ENCODE peak calls at places on chromosomes 16 and 17, in eight cellular contexts. S is PC-3, O is Calu3, R is cardiac fibroblast, C is epithelial cell of esophagus, M is GM10248, J is AG10803, K is A673. I is an unnamed sample.

GRCh38 chr17:43879723-43880419 is 27.5 kb downstream of the MPP2 start:
- DNase-seq in O (no peak), J (no peak), K (no peak), S (no peak), C (no peak), M (no peak), R (no peak), I (no peak)

GRCh38 chr16:75065808-75066149 is 50.8 kb downstream of the LDHD start:
- DNase-seq in M (no peak), C (no peak), R (no peak), O (no peak), K (no peak), S (peak), J (no peak), I (no peak)

GRCh38 chr16:80105160-80105559 is 435.6 kb upstream of the DYNLRB2 start:
- DNase-seq in K (no peak), O (peak), S (peak), J (peak), M (no peak), R (no peak), C (peak), I (no peak)

GRCh38 chr17:10879110-10879509 is 41.2 kb upstream of the PIRT start:
- DNase-seq in O (peak), C (peak), S (peak), J (no peak), M (no peak), R (peak), K (peak), I (peak)

GRCh38 chr16:11572301-11572995 is 14.3 kb downstream of the LITAF start:
- DNase-seq in O (no peak), C (no peak), K (no peak), R (no peak), J (no peak), S (no peak), M (no peak), I (peak)

GRCh38 chr17:17171991-17172939 is 33.9 kb downstream of the PLD6 start:
- DNase-seq in K (no peak), S (no peak), O (no peak), C (no peak), R (no peak), J (no peak), M (no peak), I (no peak)

GRCh38 chr17:48055531-48056245 is 7.5 kb downstream of the NFE2L1 start:
- DNase-seq in R (peak), M (peak), O (peak), K (peak), C (peak), J (peak), S (no peak), I (peak)

GRCh38 chr16:68668266-68668665 is 23.2 kb downstream of the CDH3 start:
- DNase-seq in M (no peak), S (peak), C (peak), K (no peak), J (no peak), O (no peak), R (no peak), I (peak)

GRCh38 chr16:73527191-73527590 is 479.3 kb upstream of the ZFHX3 start:
- DNase-seq in K (no peak), R (no peak), J (no peak), O (no peak), M (no peak), S (no peak), C (no peak), I (no peak)

GRCh38 chr17:74825003-74825627 is 34.6 kb downstream of the GRIN2C start:
- DNase-seq in J (no peak), C (no peak), M (no peak), O (no peak), R (no peak), S (no peak), K (no peak), I (no peak)

GRCh38 chr16:15404792-15405191 is 9.2 kb downstream of the MPV17L start:
- DNase-seq in R (peak), M (no peak), J (no peak), K (no peak), C (peak), O (no peak), S (no peak), I (no peak)

DNA sequence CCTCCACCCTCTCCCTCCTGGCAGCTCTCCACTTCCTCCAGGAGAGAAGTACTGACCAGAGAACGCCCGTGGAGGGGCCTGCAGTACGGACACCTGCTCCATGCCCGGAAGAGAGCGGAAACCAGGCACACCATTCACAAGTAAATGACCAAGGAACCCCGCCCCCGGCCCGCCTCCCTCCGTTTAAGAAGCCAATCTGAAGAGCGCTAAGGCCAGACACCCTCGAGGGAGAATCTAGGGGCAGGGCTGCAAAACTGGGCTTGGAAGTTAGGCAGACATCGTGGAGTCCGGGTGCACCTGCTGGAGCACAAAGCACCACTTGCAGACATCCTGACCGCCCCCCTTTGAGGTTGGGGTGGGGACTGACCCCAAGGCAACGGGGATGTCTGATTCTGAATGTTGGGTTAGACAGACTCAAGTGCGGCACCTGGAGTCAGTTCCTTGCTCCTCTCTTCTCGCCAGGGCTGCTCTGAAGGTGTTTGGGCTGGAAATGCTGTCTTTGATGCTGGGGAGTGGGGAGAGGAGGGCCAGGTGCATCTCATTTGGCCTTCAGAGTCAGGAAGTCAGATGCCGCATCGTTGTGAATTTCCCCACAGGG is 964 bp upstream of the FAAP100 start:
- DNase-seq in S (peak), O (peak), C (peak), J (peak), M (peak), R (peak), K (peak), I (peak)
- TF ChIP-seq CTCF in S (peak), O (no peak), C (peak), J (no peak), M (peak), R (no peak), K (peak), I (no peak)

GRCh38 chr16:30903596-30903995 is 7.2 kb downstream of the CTF1 start:
- DNase-seq in J (peak), R (peak), M (no peak), S (no peak), O (no peak), K (peak), C (no peak), I (peak)

GRCh38 chr16:30903002-30903401 is 6.6 kb downstream of the CTF1 start:
- DNase-seq in C (no peak), O (no peak), K (no peak), J (no peak), M (no peak), S (no peak), R (no peak), I (peak)

GRCh38 chr16:30901201-30902069 is 5.0 kb downstream of the CTF1 start:
- DNase-seq in J (no peak), C (no peak), R (no peak), O (no peak), S (no peak), M (no peak), K (no peak), I (peak)

GRCh38 chr16:30900588-30900987 is 4.2 kb downstream of the CTF1 start:
- DNase-seq in R (no peak), M (no peak), S (no peak), C (no peak), O (no peak), K (no peak), J (no peak), I (no peak)

GRCh38 chr16:30902070-30902972 is 5.9 kb downstream of the CTF1 start:
- DNase-seq in J (peak), R (peak), M (peak), O (peak), C (peak), K (peak), S (peak), I (peak)
- TF ChIP-seq CTCF in J (peak), R (no peak), M (peak), O (no peak), C (no peak), K (no peak), S (no peak), I (peak)

DNA sequence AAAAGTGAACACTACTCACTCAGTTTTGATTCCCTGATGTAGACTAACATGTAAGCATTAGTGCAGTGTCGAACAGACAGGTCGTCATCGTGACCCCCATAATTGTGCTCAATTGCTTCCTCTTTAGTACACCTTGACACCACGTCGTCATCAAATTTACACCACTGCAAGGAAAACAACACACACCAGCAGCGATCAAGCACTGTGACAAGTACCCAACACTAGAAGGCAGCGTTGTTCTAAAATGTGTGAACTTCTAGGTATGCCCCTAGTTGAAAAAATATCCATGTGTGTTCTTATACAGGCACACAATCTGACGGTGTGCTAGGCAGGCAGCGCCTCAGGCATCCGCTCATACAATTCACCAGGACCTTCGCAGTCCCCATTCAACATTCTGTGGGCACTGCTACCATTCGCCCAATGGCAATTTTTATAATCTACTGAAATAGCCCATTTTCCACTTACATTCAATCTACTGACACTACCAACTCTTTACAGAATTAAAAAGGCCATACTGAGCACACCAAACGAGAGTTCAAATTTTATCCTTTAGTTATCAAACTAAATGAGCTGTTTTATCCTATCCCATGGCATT is 23.1 kb downstream of the LITAFD start:
- DNase-seq in R (peak), S (peak), M (no peak), O (peak), K (peak), C (peak), J (peak), I (no peak)
- TF ChIP-seq CTCF in R (peak), S (peak), M (peak), O (no peak), K (peak), C (peak), J (peak), I (no peak)

DNA sequence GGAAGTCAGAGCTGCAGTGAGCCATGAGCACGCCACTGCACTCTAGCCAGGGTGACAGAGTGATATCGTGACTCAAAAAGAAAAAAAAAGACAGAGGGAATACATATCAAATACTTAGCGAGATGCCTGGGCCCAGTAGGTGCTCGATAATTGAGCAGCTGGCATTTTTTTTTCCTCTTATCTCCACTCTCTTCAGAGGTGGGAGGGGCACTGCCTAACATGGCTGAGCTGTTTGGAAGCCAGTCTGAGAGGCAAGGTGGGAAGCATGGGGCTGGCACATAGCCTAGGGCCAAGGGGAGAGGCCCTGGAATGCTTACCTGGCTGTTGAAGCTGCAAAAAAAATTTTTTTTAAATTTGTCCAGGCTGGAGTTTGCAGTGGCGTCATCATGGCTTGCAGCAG is 38.4 kb downstream of the HIC1 start:
- DNase-seq in K (no peak), S (no peak), J (no peak), C (peak), O (no peak), R (no peak), M (no peak), I (no peak)
- TF ChIP-seq CTCF in K (no peak), S (no peak), J (no peak), C (no peak), O (no peak), R (no peak), M (no peak), I (no peak)

I was measured in activated CD8-positive, alpha-beta T cell treated with anti-CD3 and anti-CD28 coated beads for 36 hours.